ENCODE peak calls at places on chromosomes 16 and 17, in eight cellular contexts. X, A, R, N, W, T, P and Q are unnamed samples.

GRCh38 chr16:11240636-11241473 is 15.1 kb downstream of the SOCS1 start:
- DNase-seq in X (no peak), A (peak; percentile 59), R (no peak), N (no peak), W (no peak), T (no peak), P (no peak), Q (no peak)

GRCh38 chr16:58418601-58419000 is 26.3 kb downstream of the GINS3 start:
- DNase-seq in X (no peak), A (peak; percentile 39), R (no peak), N (peak; percentile 57), W (no peak), T (no peak), P (no peak), Q (peak; percentile 50)

GRCh38 chr17:62109378-62109902 is 44.4 kb upstream of the MED13 start:
- DNase-seq in X (peak; percentile 92), A (peak; percentile 93), R (peak; percentile 95), N (peak; percentile 36), W (peak; percentile 77), T (peak; percentile 90), P (peak; percentile 77), Q (peak; percentile 79)

GRCh38 chr16:72172105-72173034 is at the start of gene PMFBP1:
- DNase-seq in X (peak; percentile 3), A (peak; percentile 45), R (no peak), N (peak; percentile 62), W (peak; percentile 88), T (peak; percentile 35), P (no peak), Q (peak; percentile 98)

GRCh38 chr16:3878610-3879009 is 1.9 kb downstream of the CREBBP start:
- DNase-seq in X (no peak), A (no peak), R (no peak), N (no peak), W (no peak), T (no peak), P (no peak), Q (peak; percentile 67)

GRCh38 chr16:87271256-87271655 is 45.9 kb downstream of the C16orf95 start:
- DNase-seq in X (no peak), A (no peak), R (no peak), N (no peak), W (no peak), T (no peak), P (no peak), Q (peak; percentile 97)

GRCh38 chr17:42475853-42476252 is 17.2 kb downstream of the ATP6V0A1 start:
- DNase-seq in X (no peak), A (no peak), R (no peak), N (no peak), W (no peak), T (no peak), P (no peak), Q (no peak)

GRCh38 chr16:81912395-81912794 is 98.9 kb downstream of the SDR42E1 start:
- DNase-seq in X (no peak), A (no peak), R (no peak), N (no peak), W (no peak), T (no peak), P (no peak), Q (no peak)

GRCh38 chr17:56319531-56319930 is 166.3 kb downstream of the ANKFN1 start:
- DNase-seq in X (peak; percentile 41), A (peak; percentile 31), R (peak; percentile 55), N (peak; percentile 64), W (peak; percentile 2), T (peak; percentile 58), P (no peak), Q (peak; percentile 76)

GRCh38 chr17:14604920-14605599 is 304.2 kb downstream of the HS3ST3B1 start:
- DNase-seq in X (no peak), A (no peak), R (no peak), N (no peak), W (no peak), T (no peak), P (no peak), Q (peak; percentile 98)

GRCh38 chr16:86529160-86529559 is 18.8 kb downstream of the FOXF1 start:
- DNase-seq in X (no peak), A (no peak), R (no peak), N (no peak), W (no peak), T (no peak), P (no peak), Q (no peak)

GRCh38 chr17:69492410-69493071 is 78.0 kb downstream of the MAP2K6 start:
- DNase-seq in X (peak; percentile 67), A (no peak), R (peak; percentile 28), N (no peak), W (no peak), T (no peak), P (no peak), Q (no peak)

GRCh38 chr17:65531508-65532431 is 29.7 kb downstream of the AXIN2 start:
- DNase-seq in X (peak; percentile 46), A (no peak), R (no peak), N (no peak), W (no peak), T (no peak), P (no peak), Q (no peak)

GRCh38 chr17:4008082-4008435 is 43.8 kb upstream of the ATP2A3 start:
- DNase-seq in X (no peak), A (peak; percentile 32), R (no peak), N (no peak), W (no peak), T (no peak), P (no peak), Q (peak; percentile 24)

GRCh38 chr16:89831810-89832328 is 3.6 kb downstream of the SPIRE2 start:
- DNase-seq in X (no peak), A (no peak), R (no peak), N (no peak), W (no peak), T (no peak), P (no peak), Q (no peak)

GRCh38 chr16:2792945-2793344 is 5.3 kb upstream of the PRSS41 start:
- DNase-seq in X (no peak), A (no peak), R (no peak), N (no peak), W (no peak), T (no peak), P (no peak), Q (no peak)

GRCh38 chr16:69848635-69849545 is 86.8 kb downstream of the WWP2 start:
- DNase-seq in X (no peak), A (no peak), R (no peak), N (peak; percentile 94), W (no peak), T (no peak), P (no peak), Q (no peak)

GRCh38 chr16:68244903-68245853 is at the start of gene PLA2G15:
- DNase-seq in X (peak; percentile 89), A (peak; percentile 96), R (peak; percentile 83), N (peak; percentile 93), W (no peak), T (peak; percentile 87), P (peak; percentile 98), Q (peak; percentile 97)
- TF ChIP-seq POLR2A in X (peak; percentile 55), A (peak; percentile 65), R (no peak), N (peak; percentile 78), W (peak; percentile 87), T (no peak), P (no peak), Q (no peak)

GRCh38 chr17:10653987-10654386 is 3.1 kb downstream of the MYH3 start:
- DNase-seq in X (no peak), A (no peak), R (no peak), N (no peak), W (no peak), T (no peak), P (no peak), Q (no peak)

GRCh38 chr17:10652984-10653680 is 4.0 kb downstream of the MYH3 start:
- DNase-seq in X (no peak), A (no peak), R (no peak), N (no peak), W (no peak), T (no peak), P (no peak), Q (no peak)

GRCh38 chr17:10661377-10661906 is 4.3 kb upstream of the MYH3 start:
- DNase-seq in X (no peak), A (no peak), R (no peak), N (no peak), W (no peak), T (no peak), P (no peak), Q (no peak)

GRCh38 chr17:10657123-10657522 is at the start of gene MYH3:
- DNase-seq in X (no peak), A (no peak), R (no peak), N (no peak), W (no peak), T (no peak), P (no peak), Q (no peak)

DNA sequence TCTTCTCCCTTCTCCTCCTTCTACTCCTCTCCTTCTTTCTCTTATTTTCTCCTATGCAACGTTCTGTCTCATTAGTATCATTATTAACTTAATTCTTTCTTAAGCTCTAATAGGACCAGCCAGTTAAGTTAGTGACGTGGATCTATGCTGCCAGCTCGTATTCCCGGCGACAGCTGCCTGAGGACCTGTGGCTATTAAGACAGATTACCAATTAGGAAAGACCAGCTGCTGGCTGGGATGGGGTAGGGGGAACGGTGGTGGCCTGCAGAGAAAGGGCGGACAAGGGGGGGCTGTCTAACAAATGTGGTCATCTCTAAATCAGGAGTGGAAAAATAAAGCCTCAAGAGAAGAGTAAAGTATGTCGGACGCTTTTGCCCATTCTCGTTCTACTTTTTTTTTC is 757 bp upstream of the MYH3 start:
- DNase-seq in X (no peak), A (no peak), R (no peak), N (no peak), W (no peak), T (no peak), P (no peak), Q (no peak)
- TF ChIP-seq MAX in X (no peak), A (no peak), R (no peak), N (no peak), W (no peak), T (no peak), P (no peak), Q (no peak)

GRCh38 chr16:85114909-85115567 is 2.8 kb upstream of the CIBAR2 start:
- DNase-seq in X (peak; percentile 96), A (peak; percentile 93), R (peak; percentile 85), N (peak; percentile 86), W (peak; percentile 56), T (peak; percentile 78), P (peak; percentile 100), Q (peak; percentile 86)
- TF ChIP-seq POLR2A in X (no peak), A (no peak), R (no peak), N (no peak), W (no peak), T (no peak), P (no peak), Q (no peak)

GRCh38 chr16:47211218-47211617 is 67.5 kb upstream of the NETO2 start:
- DNase-seq in X (no peak), A (no peak), R (no peak), N (no peak), W (no peak), T (no peak), P (no peak), Q (no peak)

DNA sequence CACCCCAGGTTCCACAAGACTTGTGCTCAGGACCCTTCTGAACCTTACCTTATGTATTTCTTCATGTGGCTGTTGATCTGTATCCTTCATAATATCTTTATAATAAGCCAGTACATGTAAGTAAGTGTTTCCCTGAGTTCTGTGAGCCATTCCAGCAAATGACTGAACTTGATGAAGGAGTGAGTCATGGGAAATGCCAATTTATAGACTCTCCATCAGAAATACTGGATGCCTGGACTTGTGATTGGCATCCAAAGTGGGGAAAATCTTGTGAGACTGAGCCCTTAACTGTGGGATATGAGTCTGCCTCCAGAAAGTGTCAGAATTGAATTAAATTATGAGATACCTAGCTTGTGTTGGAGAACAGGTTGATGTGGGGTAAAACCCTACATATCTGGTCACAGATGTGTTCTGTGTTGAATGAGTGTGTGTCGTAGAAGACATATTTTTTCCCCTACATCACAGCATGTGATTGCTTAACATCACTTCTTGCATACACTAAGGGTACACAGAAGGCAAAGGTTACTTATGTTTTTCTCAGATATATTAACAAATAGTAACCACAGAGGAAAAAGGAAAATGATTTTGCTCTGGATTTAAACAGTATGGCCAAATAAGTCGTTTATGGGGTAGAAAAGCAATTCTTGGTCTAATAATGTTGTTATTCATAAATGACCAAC is 70.2 kb upstream of the NETO2 start:
- DNase-seq in X (no peak), A (no peak), R (no peak), N (no peak), W (no peak), T (no peak), P (no peak), Q (no peak)
- TF ChIP-seq MAX in X (no peak), A (no peak), R (no peak), N (no peak), W (no peak), T (no peak), P (no peak), Q (no peak)